ENCODE peak calls at places on chromosomes 11 and 22, in four cellular contexts. C, G, A and Y are unnamed samples.
A peak's percentile ranks its signal among the peaks of the same experiment; 100 is the strongest.

GRCh38 chr22:37501610-37502341 is 15.6 kb upstream of the MFNG start:
- DNase-seq in C (no peak), G (no peak), A (peak; percentile 99), Y (no peak)

GRCh38 chr22:20937031-20937793 is 20.0 kb downstream of the CRKL start:
- DNase-seq in C (no peak), G (no peak), A (no peak), Y (no peak)

GRCh38 chr11:110123003-110123402 is 29.8 kb downstream of the ZC3H12C start:
- DNase-seq in C (no peak), G (no peak), A (no peak), Y (no peak)

GRCh38 chr22:31585161-31585859 is 76.7 kb downstream of the PISD start:
- DNase-seq in C (no peak), G (no peak), A (peak; percentile 61), Y (no peak)

GRCh38 chr22:43528601-43529360 is 117.0 kb downstream of the MPPED1 start:
- DNase-seq in C (no peak), G (no peak), A (no peak), Y (no peak)

GRCh38 chr22:22235564-22235963 is 9.0 kb upstream of the VPREB1 start:
- DNase-seq in C (peak; percentile 30), G (peak; percentile 68), A (no peak), Y (peak; percentile 17)

GRCh38 chr11:108733479-108734116 is 68.7 kb downstream of the DDX10 start:
- DNase-seq in C (no peak), G (no peak), A (no peak), Y (peak; percentile 93)

GRCh38 chr11:118272001-118272400 is 7.9 kb upstream of the MPZL2 start:
- DNase-seq in C (no peak), G (no peak), A (no peak), Y (no peak)

GRCh38 chr11:61923166-61924015 is 6.0 kb upstream of the RAB3IL1 start:
- DNase-seq in C (peak; percentile 61), G (peak; percentile 62), A (peak; percentile 87), Y (no peak)

GRCh38 chr22:30705710-30706651 is 11.3 kb downstream of the OSBP2 start:
- DNase-seq in C (no peak), G (no peak), A (peak; percentile 13), Y (peak; percentile 72)

GRCh38 chr11:29263971-29264682 is 752.7 kb downstream of the KCNA4 start:
- DNase-seq in C (no peak), G (no peak), A (no peak), Y (no peak)

GRCh38 chr11:121452609-121453150 is at the start of gene SORL1-AS1:
- DNase-seq in C (no peak), G (no peak), A (no peak), Y (no peak)

GRCh38 chr11:32032478-32032877 is 58.4 kb upstream of the RCN1 start:
- DNase-seq in C (no peak), G (no peak), A (no peak), Y (peak; percentile 41)

GRCh38 chr11:7621090-7621489 is 52.2 kb downstream of the CYB5R2 start:
- DNase-seq in C (no peak), G (no peak), A (no peak), Y (no peak)

GRCh38 chr22:32605576-32605975 is 131.0 kb downstream of the FBXO7 start:
- DNase-seq in C (no peak), G (no peak), A (no peak), Y (no peak)

GRCh38 chr22:38246692-38247091 is 26.1 kb downstream of the TMEM184B start:
- DNase-seq in C (no peak), G (no peak), A (no peak), Y (no peak)

GRCh38 chr11:45424781-45425180 is 138.6 kb upstream of the SYT13 start:
- DNase-seq in C (no peak), G (no peak), A (no peak), Y (no peak)

GRCh38 chr11:117239295-117239694 is 6.8 kb downstream of the RNF214 start:
- DNase-seq in C (no peak), G (no peak), A (no peak), Y (no peak)

GRCh38 chr11:110716361-110716760 is 4.1 kb upstream of the ARHGAP20 start:
- DNase-seq in C (no peak), G (no peak), A (no peak), Y (no peak)

GRCh38 chr11:13603661-13604060 is 64.8 kb upstream of the FAR1 start:
- DNase-seq in C (no peak), G (no peak), A (no peak), Y (no peak)

GRCh38 chr11:37963440-37963839 is 1365.4 kb upstream of the RAG2 start:
- DNase-seq in C (no peak), G (no peak), A (no peak), Y (no peak)

GRCh38 chr22:39475337-39475736 is 18.5 kb downstream of the MGAT3 start:
- DNase-seq in C (peak; percentile 36), G (no peak), A (no peak), Y (no peak)

GRCh38 chr11:128718064-128718463 is 24.2 kb downstream of the FLI1 start:
- DNase-seq in C (no peak), G (no peak), A (no peak), Y (no peak)

GRCh38 chr11:107683807-107684206 is 28.0 kb downstream of the SLN start:
- DNase-seq in C (peak; percentile 24), G (no peak), A (no peak), Y (no peak)

GRCh38 chr11:126862664-126863247 is 137.8 kb downstream of the KIRREL3 start:
- DNase-seq in C (no peak), G (peak; percentile 49), A (no peak), Y (no peak)

GRCh38 chr11:4459470-4459869 is 10.4 kb downstream of the OR52K2 start:
- DNase-seq in C (no peak), G (no peak), A (no peak), Y (no peak)

DNA sequence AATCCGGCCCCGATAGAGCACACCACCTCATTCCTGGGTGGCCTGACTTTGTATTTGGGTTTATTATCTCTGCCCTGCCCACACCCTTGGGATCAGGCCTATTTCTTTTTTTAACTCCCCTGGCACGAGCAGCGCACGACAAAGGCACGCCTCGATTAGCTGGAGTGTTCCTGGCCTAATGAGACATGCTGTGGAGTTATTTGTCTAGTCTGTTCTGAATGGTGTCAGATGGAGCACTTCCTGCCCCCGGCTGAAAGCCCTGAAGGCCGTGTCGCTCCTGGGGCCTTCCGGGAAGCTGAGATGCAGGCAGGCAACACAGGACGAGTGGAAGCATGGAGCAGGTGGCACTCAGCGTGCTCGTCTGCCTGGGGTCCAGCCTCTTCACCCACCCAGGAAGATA is 47.1 kb downstream of the LARGE1 start:
- DNase-seq in C (no peak), G (no peak), A (no peak), Y (no peak)
- TF ChIP-seq POLR2AphosphoS5 in C (no peak), G (no peak), A (no peak), Y (no peak)

GRCh38 chr11:65786786-65787636 is at the start of gene OVOL1:
- DNase-seq in C (peak; percentile 64), G (peak; percentile 76), A (no peak), Y (no peak)
- TF ChIP-seq TCF12 in C (no peak), G (peak; percentile 61), A (no peak), Y (no peak)

GRCh38 chr22:42282943-42283287 is 12.5 kb upstream of the TCF20 start:
- DNase-seq in C (no peak), G (no peak), A (no peak), Y (no peak)

GRCh38 chr22:42281706-42282251 is 11.3 kb upstream of the TCF20 start:
- DNase-seq in C (no peak), G (peak; percentile 44), A (no peak), Y (no peak)

GRCh38 chr22:42283288-42284229 is 13.1 kb upstream of the TCF20 start:
- DNase-seq in C (peak; percentile 48), G (peak; percentile 71), A (no peak), Y (no peak)

GRCh38 chr22:42281284-42281683 is 10.8 kb upstream of the TCF20 start:
- DNase-seq in C (no peak), G (no peak), A (no peak), Y (no peak)

GRCh38 chr22:42282252-42282942 is 11.9 kb upstream of the TCF20 start:
- DNase-seq in C (no peak), G (no peak), A (peak; percentile 67), Y (no peak)
- TF ChIP-seq USF2 in C (no peak), G (no peak), A (no peak), Y (no peak)

GRCh38 chr22:40678493-40679248 is 613 bp upstream of the MCHR1 start:
- DNase-seq in C (no peak), G (no peak), A (peak; percentile 37), Y (no peak)

GRCh38 chr22:40679249-40679963 is at the start of gene MCHR1:
- DNase-seq in C (peak; percentile 56), G (no peak), A (no peak), Y (no peak)

GRCh38 chr22:40680819-40681183 is 1.5 kb downstream of the MCHR1 start:
- DNase-seq in C (no peak), G (no peak), A (no peak), Y (no peak)

GRCh38 chr22:40679964-40680818 is 907 bp downstream of the MCHR1 start:
- DNase-seq in C (no peak), G (no peak), A (no peak), Y (no peak)

GRCh38 chr22:40681451-40681850 is 2.2 kb downstream of the MCHR1 start:
- DNase-seq in C (no peak), G (no peak), A (no peak), Y (no peak)
- TF ChIP-seq POLR2AphosphoS5 in C (no peak), G (no peak), A (no peak), Y (no peak)

GRCh38 chr11:119700030-119700429 is 29.0 kb downstream of the NECTIN1 start:
- DNase-seq in C (no peak), G (no peak), A (no peak), Y (no peak)

GRCh38 chr11:119700536-119701346 is 28.3 kb downstream of the NECTIN1 start:
- DNase-seq in C (no peak), G (no peak), A (peak; percentile 35), Y (no peak)

GRCh38 chr11:119701591-119702260 is 27.3 kb downstream of the NECTIN1 start:
- DNase-seq in C (peak; percentile 88), G (no peak), A (no peak), Y (no peak)

GRCh38 chr11:119704849-119705248 is 24.2 kb downstream of the NECTIN1 start:
- DNase-seq in C (no peak), G (no peak), A (no peak), Y (no peak)

GRCh38 chr11:119702261-119702591 is 26.8 kb downstream of the NECTIN1 start:
- DNase-seq in C (peak; percentile 77), G (no peak), A (no peak), Y (no peak)
- TF ChIP-seq TCF12 in C (peak; percentile 5), G (no peak), A (no peak), Y (no peak)

GRCh38 chr11:131685906-131686305 is 315.5 kb downstream of the NTM start:
- DNase-seq in C (no peak), G (peak; percentile 34), A (no peak), Y (no peak)
- TF ChIP-seq USF2 in C (no peak), G (no peak), A (no peak), Y (no peak)

GRCh38 chr11:86511086-86511551 is 136.4 kb downstream of the CCDC81 start:
- DNase-seq in C (no peak), G (no peak), A (no peak), Y (peak; percentile 27)
- TF ChIP-seq POLR2AphosphoS5 in C (no peak), G (no peak), A (no peak), Y (no peak)